ENCODE peak calls at places on chromosomes 16 and 17, in four cellular contexts. S is T-helper 17 cell; D is NCI-H1092; G is activated naive CD4-positive, alpha-beta T cell. E is an unnamed sample.

GRCh38 chr17:78541488-78542237 is 35.5 kb downstream of the DNAH17 start:
- DNase-seq in D (no peak), G (no peak), S (no peak), E (peak)

GRCh38 chr17:50129303-50129945 is 536 bp downstream of the SAMD14 start:
- DNase-seq in S (peak), G (no peak), D (no peak), E (peak)

GRCh38 chr17:50498021-50498874 is 10.0 kb upstream of the MYCBPAP start:
- DNase-seq in G (no peak), D (no peak), S (no peak), E (no peak)

GRCh38 chr17:41785091-41785875 is 1.2 kb downstream of the JUP start:
- DNase-seq in D (no peak), S (no peak), G (no peak), E (no peak)

GRCh38 chr16:278863-279366 is 1.5 kb upstream of the ARHGDIG start:
- DNase-seq in D (peak), G (no peak), S (no peak), E (no peak)

GRCh38 chr16:2719328-2720062 is 529 bp downstream of the PRSS27 start:
- DNase-seq in G (no peak), D (no peak), S (no peak), E (no peak)

GRCh38 chr17:6713130-6713917 is at the start of gene SLC13A5:
- DNase-seq in G (no peak), D (no peak), S (no peak), E (peak)

GRCh38 chr17:82458885-82459424 is 414 bp downstream of the NARF start:
- DNase-seq in G (no peak), D (no peak), S (no peak), E (peak)

GRCh38 chr17:43020030-43020621 is 2.1 kb downstream of the VAT1 start:
- DNase-seq in S (no peak), G (no peak), D (no peak), E (no peak)

GRCh38 chr17:82392209-82392920 is 20.8 kb downstream of the UTS2R start:
- DNase-seq in S (no peak), D (no peak), G (no peak), E (no peak)

GRCh38 chr16:3431779-3432219 is 11.5 kb downstream of the ZNF597 start:
- DNase-seq in G (no peak), D (no peak), S (no peak), E (peak)

GRCh38 chr16:71965223-71965622 is 35.0 kb downstream of the PKD1L3 start:
- DNase-seq in D (no peak), G (no peak), S (no peak), E (no peak)

GRCh38 chr16:88454315-88455057 is 1.4 kb downstream of the ZFPM1 start:
- DNase-seq in G (no peak), D (no peak), S (no peak), E (no peak)

GRCh38 chr16:4790871-4791270 is 2.7 kb upstream of the SEPTIN12 start:
- DNase-seq in G (no peak), S (no peak), D (no peak), E (no peak)

GRCh38 chr16:89489040-89489721 is 1.2 kb downstream of the ANKRD11 start:
- DNase-seq in D (no peak), S (peak), G (peak), E (peak)

GRCh38 chr17:50240876-50241275 is 33.4 kb upstream of the TMEM92 start:
- DNase-seq in G (no peak), S (no peak), D (no peak), E (no peak)

GRCh38 chr17:67566656-67567055 is 151.1 kb upstream of the NOL11 start:
- DNase-seq in D (no peak), G (no peak), S (no peak), E (no peak)

GRCh38 chr16:27712251-27712711 is 162.3 kb downstream of the KATNIP start:
- DNase-seq in D (no peak), S (no peak), G (no peak), E (no peak)

GRCh38 chr17:81365601-81366585 is 29.4 kb upstream of the BAHCC1 start:
- DNase-seq in S (no peak), G (no peak), D (no peak), E (no peak)

GRCh38 chr17:14144513-14144912 is 75.2 kb downstream of the COX10 start:
- DNase-seq in D (no peak), S (no peak), G (no peak), E (peak)

GRCh38 chr16:52547834-52548215 is 882 bp upstream of the TOX3 start:
- DNase-seq in G (no peak), S (no peak), D (no peak), E (no peak)

GRCh38 chr17:79366988-79367571 is 243.8 kb downstream of the RBFOX3 start:
- DNase-seq in S (no peak), G (no peak), D (no peak), E (no peak)

GRCh38 chr16:81237282-81237681 is 1.2 kb upstream of the BCO1 start:
- DNase-seq in S (no peak), D (peak), G (no peak), E (no peak)

GRCh38 chr17:12627776-12628491 is 37.8 kb upstream of the MYOCD start:
- DNase-seq in G (no peak), S (no peak), D (no peak), E (peak)